ENCODE peak calls at places on chromosomes 11 and 22, in nine cellular contexts. X is mucosa of descending colon; S is kidney tubule cell; P is mucosa of gallbladder; F is RKO; J is activated CD8-positive, alpha-beta memory T cell treated with anti-CD3 and anti-CD28 coated beads for 48 hours; L is osteocyte; Y is cardiac muscle cell; U is GM10248. I is an unnamed sample.

GRCh38 chr22:26174280-26174679 is 5.0 kb downstream of the SEZ6L start:
- DNase-seq in S (no peak), X (no peak), L (no peak), Y (no peak), F (peak; percentile 43), U (no peak), J (no peak), P (no peak), I (no peak)

GRCh38 chr11:10550988-10551657 is 10.1 kb upstream of the RNF141 start:
- DNase-seq in J (no peak), F (no peak), Y (no peak), U (no peak), L (no peak), S (no peak), P (no peak), X (no peak), I (no peak)

GRCh38 chr22:28582806-28583205 is 96.8 kb downstream of the TTC28 start:
- DNase-seq in F (no peak), P (no peak), U (no peak), J (no peak), L (no peak), X (no peak), Y (peak; percentile 84), S (peak; percentile 9), I (no peak)

GRCh38 chr11:22753401-22753800 is 76.2 kb downstream of the SVIP start:
- DNase-seq in S (no peak), Y (no peak), J (no peak), U (no peak), L (no peak), P (no peak), X (no peak), F (no peak), I (no peak)

GRCh38 chr11:9868641-9869040 is 204.8 kb downstream of the SWAP70 start:
- DNase-seq in J (no peak), X (no peak), P (no peak), U (no peak), L (no peak), S (no peak), Y (no peak), F (no peak), I (no peak)

GRCh38 chr22:49179886-49180682 is 647.6 kb downstream of the BRD1 start:
- DNase-seq in S (no peak), F (no peak), U (no peak), X (no peak), Y (no peak), P (no peak), L (no peak), J (no peak), I (no peak)

GRCh38 chr22:45103756-45104155 is 60.0 kb upstream of the NUP50 start:
- DNase-seq in J (no peak), L (no peak), U (no peak), P (no peak), X (no peak), F (no peak), S (no peak), Y (no peak), I (no peak)

GRCh38 chr11:13931356-13931755 is 31.2 kb upstream of the SPON1 start:
- DNase-seq in U (no peak), S (no peak), X (no peak), P (no peak), L (no peak), J (no peak), F (no peak), Y (no peak), I (no peak)

GRCh38 chr11:69040581-69041260 is 8.0 kb upstream of the TPCN2 start:
- DNase-seq in J (no peak), P (no peak), Y (peak; percentile 74), F (no peak), X (no peak), U (no peak), L (no peak), S (peak; percentile 84), I (peak; percentile 60)

GRCh38 chr11:69444381-69445130 is 36.9 kb upstream of the LINC01488 start:
- DNase-seq in P (peak; percentile 63), U (no peak), X (peak; percentile 39), F (no peak), L (no peak), S (peak; percentile 60), J (no peak), Y (peak; percentile 95), I (peak; percentile 14)

GRCh38 chr22:39494471-39495120 is 7.5 kb upstream of the MIEF1 start:
- DNase-seq in Y (no peak), J (no peak), P (no peak), X (no peak), U (no peak), F (no peak), L (no peak), S (peak; percentile 56), I (no peak)

GRCh38 chr11:2561283-2562180 is 116.7 kb downstream of the KCNQ1 start:
- DNase-seq in Y (no peak), J (no peak), S (no peak), F (no peak), X (peak; percentile 16), U (no peak), P (no peak), L (no peak), I (no peak)

GRCh38 chr11:1779034-1779805 is 15.5 kb upstream of the CTSD start:
- DNase-seq in F (no peak), P (no peak), X (no peak), U (peak; percentile 22), S (no peak), L (no peak), Y (no peak), J (no peak), I (no peak)

GRCh38 chr22:35357883-35358621 is 22.8 kb upstream of the HMOX1 start:
- DNase-seq in J (no peak), X (no peak), L (no peak), U (no peak), Y (no peak), F (peak; percentile 97), S (peak; percentile 99), P (no peak), I (peak; percentile 93)

GRCh38 chr11:86873573-86874083 is 73.3 kb downstream of the PRSS23 start:
- DNase-seq in U (no peak), X (no peak), J (no peak), Y (peak; percentile 60), L (no peak), F (peak; percentile 5), S (no peak), P (no peak), I (no peak)

GRCh38 chr11:36233226-36233625 is 56.0 kb downstream of the COMMD9 start:
- DNase-seq in U (no peak), J (no peak), Y (peak; percentile 90), L (no peak), S (no peak), P (no peak), F (no peak), X (no peak), I (no peak)

GRCh38 chr11:128323381-128323780 is 264.0 kb downstream of the ETS1 start:
- DNase-seq in U (peak; percentile 58), Y (peak; percentile 53), S (peak; percentile 19), P (no peak), J (no peak), F (no peak), X (no peak), L (no peak), I (no peak)

GRCh38 chr11:78100276-78101040 is 20.8 kb upstream of the NDUFC2 start:
- DNase-seq in J (no peak), F (no peak), L (no peak), X (no peak), S (no peak), Y (no peak), P (no peak), U (no peak), I (no peak)

GRCh38 chr11:47565340-47566165 is at the start of gene PTPMT1:
- DNase-seq in U (peak; percentile 88), S (peak; percentile 78), Y (peak; percentile 79), P (peak; percentile 50), X (peak; percentile 86), F (peak; percentile 74), J (peak; percentile 54), L (peak; percentile 92), I (peak; percentile 50)

GRCh38 chr11:75400110-75400865 is 970 bp downstream of the RPS3 start:
- DNase-seq in Y (peak; percentile 19), F (peak; percentile 80), P (no peak), J (no peak), L (no peak), S (peak; percentile 30), U (no peak), X (no peak), I (no peak)

GRCh38 chr22:42080287-42080686 is 787 bp downstream of the SMDT1 start:
- DNase-seq in U (peak; percentile 20), J (no peak), L (no peak), X (no peak), F (peak; percentile 63), Y (peak; percentile 58), S (peak; percentile 41), P (no peak), I (no peak)

GRCh38 chr11:118634435-118635236 is 27.2 kb downstream of the PHLDB1 start:
- DNase-seq in U (no peak), Y (peak; percentile 85), F (no peak), S (peak; percentile 65), L (no peak), J (no peak), X (peak; percentile 90), P (peak; percentile 79), I (no peak)

GRCh38 chr11:3129591-3130268 is 35.4 kb downstream of the OSBPL5 start:
- DNase-seq in U (no peak), P (no peak), J (no peak), F (no peak), S (no peak), L (no peak), Y (no peak), X (peak; percentile 26), I (no peak)

GRCh38 chr11:6531267-6531752 is 34.2 kb downstream of the DNHD1 start:
- DNase-seq in P (peak; percentile 27), S (peak; percentile 59), J (no peak), L (no peak), U (peak; percentile 53), F (peak; percentile 69), Y (peak; percentile 64), X (no peak), I (peak; percentile 27)

GRCh38 chr11:117822031-117822521 is 2.5 kb downstream of the FXYD2 start:
- DNase-seq in Y (no peak), J (peak; percentile 46), F (peak; percentile 39), S (peak; percentile 77), U (peak; percentile 60), L (no peak), P (peak; percentile 75), X (peak; percentile 70), I (peak; percentile 11)

GRCh38 chr11:106697058-106697457 is 321.2 kb downstream of the GUCY1A2 start:
- DNase-seq in L (no peak), J (no peak), F (no peak), P (no peak), X (no peak), S (peak; percentile 55), U (no peak), Y (peak; percentile 78), I (peak; percentile 11)

GRCh38 chr11:64713031-64713780 is 9.8 kb downstream of the NRXN2 start:
- DNase-seq in U (no peak), P (peak; percentile 29), X (peak; percentile 63), Y (peak; percentile 67), F (no peak), S (peak; percentile 11), J (no peak), L (no peak), I (no peak)

GRCh38 chr11:95230054-95231034 is 658 bp downstream of the SESN3 start:
- DNase-seq in L (no peak), S (peak; percentile 16), X (no peak), U (no peak), F (no peak), Y (peak; percentile 40), J (no peak), P (peak; percentile 11), I (no peak)

GRCh38 chr22:49163258-49163959 is 664.3 kb downstream of the BRD1 start:
- DNase-seq in L (no peak), Y (no peak), P (no peak), S (no peak), X (no peak), J (no peak), F (no peak), U (no peak), I (no peak)

GRCh38 chr22:47690166-47690565 is 927.7 kb downstream of the TBC1D22A start:
- DNase-seq in Y (no peak), S (no peak), X (no peak), L (peak; percentile 77), J (no peak), U (no peak), F (no peak), P (no peak), I (no peak)

GRCh38 chr11:100550910-100551309 is 136.2 kb upstream of the ARHGAP42 start:
- DNase-seq in L (no peak), S (no peak), F (no peak), Y (no peak), X (no peak), U (no peak), P (no peak), J (no peak), I (no peak)